ENCODE peak calls at places on chromosomes 11 and 22, in nine cellular contexts. M is SK-N-SH; K is A549; E is choroid plexus epithelial cell; A is Caco-2; S is CD8-positive, alpha-beta memory T cell; Z is foreskin fibroblast; B is body of pancreas; F is neuronal stem cell. V is an unnamed sample.

GRCh38 chr11:3944198-3944597 is 88.7 kb downstream of the STIM1 start:
- DNase-seq in M (no peak), K (no peak), E (no peak), A (no peak), S (no peak), Z (peak), B (no peak), F (no peak), V (no peak)

GRCh38 chr11:76579047-76579751 is 91.3 kb downstream of the LRRC32 start:
- DNase-seq in M (peak), K (no peak), E (peak), A (no peak), S (no peak), Z (no peak), B (peak), F (no peak), V (no peak)

GRCh38 chr11:57164317-57164716 is 17.4 kb upstream of the LRRC55 start:
- DNase-seq in M (no peak), K (no peak), E (no peak), A (no peak), S (no peak), Z (no peak), B (no peak), F (no peak), V (no peak)

GRCh38 chr11:36449566-36450390 is 60.3 kb downstream of the TRAF6 start:
- DNase-seq in M (no peak), K (no peak), E (no peak), A (no peak), S (no peak), Z (no peak), B (no peak), F (no peak), V (no peak)

GRCh38 chr11:104073950-104074349 is 37.5 kb downstream of the DDI1 start:
- DNase-seq in M (no peak), K (peak), E (no peak), A (no peak), S (no peak), Z (peak), B (no peak), F (no peak), V (no peak)

GRCh38 chr22:31122532-31123291 is at the start of gene INPP5J:
- DNase-seq in M (peak), K (peak), E (peak), A (peak), S (no peak), Z (peak), B (peak), F (no peak), V (peak)

GRCh38 chr11:117871160-117871559 is 5.3 kb downstream of the FXYD6 start:
- DNase-seq in M (no peak), K (no peak), E (no peak), A (no peak), S (no peak), Z (no peak), B (no peak), F (no peak), V (no peak)

GRCh38 chr22:20290045-20290392 is 21.9 kb upstream of the RTN4R start:
- DNase-seq in M (no peak), K (no peak), E (no peak), A (no peak), S (no peak), Z (no peak), B (no peak), F (no peak), V (no peak)

GRCh38 chr11:27076121-27076589 is 35.5 kb downstream of the BBOX1 start:
- DNase-seq in M (no peak), K (no peak), E (no peak), A (no peak), S (no peak), Z (no peak), B (peak), F (no peak), V (no peak)

GRCh38 chr11:74153224-74153623 is 17.6 kb downstream of the C2CD3 start:
- DNase-seq in M (no peak), K (no peak), E (no peak), A (no peak), S (no peak), Z (no peak), B (no peak), F (no peak), V (no peak)

GRCh38 chr11:68533945-68534344 is 73.4 kb downstream of the PPP6R3 start:
- DNase-seq in M (no peak), K (no peak), E (no peak), A (no peak), S (no peak), Z (no peak), B (no peak), F (no peak), V (no peak)

GRCh38 chr11:61019818-61020405 is 48.4 kb downstream of the CD6 start:
- DNase-seq in M (no peak), K (no peak), E (no peak), A (no peak), S (no peak), Z (no peak), B (no peak), F (no peak), V (no peak)

GRCh38 chr11:6631356-6631890 is 12.2 kb upstream of the TPP1 start:
- DNase-seq in M (no peak), K (no peak), E (no peak), A (no peak), S (no peak), Z (no peak), B (no peak), F (no peak), V (no peak)

GRCh38 chr11:34860034-34860433 is 56.1 kb downstream of the APIP start:
- DNase-seq in M (no peak), K (no peak), E (no peak), A (no peak), S (no peak), Z (peak), B (no peak), F (no peak), V (no peak)

GRCh38 chr22:47335460-47335859 is 573.0 kb downstream of the TBC1D22A start:
- DNase-seq in M (no peak), K (no peak), E (no peak), A (no peak), S (no peak), Z (no peak), B (no peak), F (no peak), V (no peak)

GRCh38 chr11:44658451-44658850 is 68.3 kb upstream of the TSPAN18 start:
- DNase-seq in M (peak), K (peak), E (peak), A (peak), S (no peak), Z (no peak), B (no peak), F (no peak), V (no peak)

GRCh38 chr11:66318576-66318970 is 1.7 kb upstream of the CD248 start:
- DNase-seq in M (no peak), K (no peak), E (no peak), A (no peak), S (no peak), Z (peak), B (no peak), F (no peak), V (no peak)

GRCh38 chr22:37812869-37813678 is 5.3 kb downstream of the GCAT start:
- DNase-seq in M (no peak), K (no peak), E (no peak), A (no peak), S (no peak), Z (no peak), B (no peak), F (no peak), V (no peak)

GRCh38 chr11:121634273-121634672 is 181.5 kb upstream of the SORL1-AS1 start:
- DNase-seq in M (no peak), K (no peak), E (no peak), A (no peak), S (no peak), Z (no peak), B (no peak), F (no peak), V (no peak)

GRCh38 chr11:122642971-122643370 is 12.6 kb upstream of the UBASH3B start:
- DNase-seq in M (no peak), K (peak), E (no peak), A (no peak), S (no peak), Z (peak), B (no peak), F (no peak), V (no peak)

GRCh38 chr11:61844909-61845565 is 16.9 kb downstream of the FADS2 start:
- DNase-seq in M (peak), K (no peak), E (no peak), A (no peak), S (no peak), Z (no peak), B (no peak), F (no peak), V (no peak)

GRCh38 chr11:124897681-124898680 is at the start of gene ROBO4:
- DNase-seq in M (peak), K (no peak), E (peak), A (no peak), S (no peak), Z (peak), B (no peak), F (no peak), V (no peak)

DNA sequence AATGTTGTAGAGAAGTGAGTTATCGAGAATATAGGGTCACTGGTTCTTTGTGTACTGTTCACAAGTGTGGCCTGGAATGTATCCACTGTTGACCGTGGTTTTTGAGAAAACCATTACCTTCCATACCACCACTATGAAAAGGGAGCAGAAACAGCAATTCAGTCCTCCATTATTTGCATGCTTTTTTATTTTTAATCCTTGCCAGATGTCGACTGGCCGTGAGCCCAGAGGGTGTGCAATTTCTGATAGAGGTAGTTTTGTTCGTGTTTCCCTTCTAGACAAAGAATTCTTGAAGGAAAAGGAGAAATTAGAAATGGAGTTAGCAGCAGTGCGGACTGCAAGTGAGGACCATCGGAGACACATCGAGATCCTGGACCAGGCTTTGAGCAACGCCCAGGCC is 81.7 kb downstream of the AMOTL1 start:
- DNase-seq in M (no peak), K (no peak), E (peak), A (no peak), S (no peak), Z (peak), B (peak), F (no peak), V (no peak)
- H3K4me3 ChIP-seq in M (no peak), K (no peak), E (no peak), A (no peak), S (no peak), Z (no peak), B (no peak), F (no peak), V (no peak)

GRCh38 chr11:108592591-108593213 is 866 bp downstream of the EXPH5 start:
- DNase-seq in M (peak), K (no peak), E (no peak), A (peak), S (peak), Z (peak), B (peak), F (peak), V (peak)

GRCh38 chr11:108593214-108593909 is at the start of gene EXPH5:
- DNase-seq in M (peak), K (peak), E (peak), A (peak), S (peak), Z (peak), B (peak), F (peak), V (peak)

GRCh38 chr11:108589136-108589535 is 4.4 kb downstream of the EXPH5 start:
- DNase-seq in M (peak), K (no peak), E (no peak), A (no peak), S (no peak), Z (peak), B (no peak), F (no peak), V (no peak)

GRCh38 chr11:108593910-108594434 is 404 bp upstream of the EXPH5 start:
- DNase-seq in M (peak), K (no peak), E (no peak), A (no peak), S (no peak), Z (no peak), B (no peak), F (no peak), V (no peak)

DNA sequence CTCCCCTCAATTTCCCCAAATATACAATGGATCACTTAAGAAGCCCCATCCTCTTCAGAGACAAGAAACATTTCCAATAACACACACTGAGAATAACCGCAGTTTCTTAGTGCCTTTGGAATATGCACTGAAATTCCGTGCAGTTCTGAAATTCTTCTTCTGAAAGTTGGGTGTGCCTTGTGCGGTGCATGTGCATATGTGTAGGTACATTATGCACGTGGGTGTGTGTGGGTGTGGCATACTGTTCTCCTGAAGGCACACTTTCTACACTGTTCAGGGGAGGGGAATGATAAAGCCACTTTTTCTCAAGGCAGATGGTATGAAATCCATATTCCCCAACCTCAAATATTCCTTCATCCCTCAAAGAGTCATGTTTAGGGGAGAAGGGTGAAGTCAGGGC is 1.7 kb downstream of the EXPH5 start:
- DNase-seq in M (no peak), K (no peak), E (no peak), A (no peak), S (no peak), Z (no peak), B (no peak), F (no peak), V (no peak)
- H3K4me3 ChIP-seq in M (no peak), K (no peak), E (no peak), A (peak), S (peak), Z (no peak), B (no peak), F (no peak), V (peak)

GRCh38 chr11:488062-488461 is 19.0 kb downstream of the RNH1 start:
- DNase-seq in M (no peak), K (no peak), E (no peak), A (no peak), S (no peak), Z (no peak), B (no peak), F (no peak), V (no peak)

GRCh38 chr11:488992-489391 is 18.1 kb downstream of the RNH1 start:
- DNase-seq in M (no peak), K (no peak), E (no peak), A (no peak), S (no peak), Z (no peak), B (no peak), F (no peak), V (peak)

GRCh38 chr11:488579-488978 is 18.5 kb downstream of the RNH1 start:
- DNase-seq in M (peak), K (no peak), E (no peak), A (no peak), S (no peak), Z (no peak), B (no peak), F (no peak), V (no peak)

GRCh38 chr11:486189-486588 is 20.9 kb downstream of the RNH1 start:
- DNase-seq in M (no peak), K (no peak), E (no peak), A (no peak), S (no peak), Z (no peak), B (no peak), F (no peak), V (no peak)

DNA sequence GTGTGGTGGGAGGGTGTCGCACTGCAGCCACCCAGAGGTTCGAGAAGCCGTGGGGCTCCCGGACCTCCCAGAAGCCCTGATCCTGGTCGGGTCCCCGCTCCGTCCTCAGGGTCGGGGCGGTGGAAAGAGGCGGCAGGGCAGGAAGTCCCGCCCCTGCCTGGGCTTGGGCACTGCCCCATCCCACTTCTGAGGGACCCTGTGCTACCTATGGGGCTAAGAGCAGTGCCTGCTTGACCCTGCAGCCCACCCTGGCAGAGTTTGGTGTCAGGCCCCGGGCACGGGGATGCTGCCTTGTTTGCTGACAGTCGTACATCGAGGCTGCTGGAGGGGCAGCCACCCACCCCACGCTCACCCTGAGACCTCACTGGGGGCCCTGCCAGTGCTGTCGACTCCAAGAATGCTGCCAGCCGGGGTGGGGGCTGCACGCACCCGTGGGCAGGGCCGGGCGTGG is 19.4 kb downstream of the RNH1 start:
- DNase-seq in M (no peak), K (no peak), E (no peak), A (no peak), S (no peak), Z (no peak), B (no peak), F (no peak), V (no peak)
- H3K4me3 ChIP-seq in M (no peak), K (no peak), E (no peak), A (no peak), S (no peak), Z (no peak), B (no peak), F (no peak), V (no peak)

DNA sequence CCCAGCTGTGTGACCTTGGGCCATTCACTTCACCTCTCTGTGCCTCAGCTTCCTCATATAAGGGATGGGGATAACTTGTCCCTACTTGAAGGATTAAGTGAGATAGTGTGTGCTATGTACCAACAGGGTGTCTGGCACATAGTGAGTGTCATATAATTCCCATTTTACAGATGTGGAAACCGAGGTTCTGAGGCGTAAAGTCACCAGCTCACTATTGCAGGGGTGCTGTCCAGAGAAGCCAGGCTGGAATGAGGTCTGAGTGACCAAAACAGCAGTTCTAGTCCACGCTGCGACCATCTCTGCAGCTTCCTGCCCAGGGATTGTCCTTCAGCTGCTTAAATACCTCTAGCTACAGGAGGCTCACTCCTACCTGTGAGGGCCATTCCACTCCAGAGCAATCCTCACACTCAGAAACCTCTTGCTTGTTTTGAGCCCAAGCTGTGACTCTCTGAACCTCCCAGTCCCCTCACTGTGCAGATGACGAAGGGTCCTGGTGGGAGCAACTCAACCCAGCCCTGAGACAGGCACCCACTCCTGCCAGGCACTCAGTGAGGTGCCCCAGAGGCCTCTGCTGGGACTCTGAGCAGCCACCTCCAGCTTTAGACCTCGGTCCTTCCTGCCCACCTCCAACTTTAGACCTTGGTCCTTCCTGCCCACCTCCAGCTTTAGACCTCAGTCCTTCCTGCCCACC is 5.8 kb downstream of the MB start:
- DNase-seq in M (no peak), K (no peak), E (no peak), A (no peak), S (no peak), Z (no peak), B (no peak), F (no peak), V (no peak)
- H3K4me3 ChIP-seq in M (no peak), K (no peak), E (no peak), A (no peak), S (no peak), Z (no peak), B (no peak), F (no peak), V (no peak)

GRCh38 chr11:113519989-113520613 is 44.9 kb upstream of the DRD2 start:
- DNase-seq in M (no peak), K (no peak), E (no peak), A (no peak), S (no peak), Z (no peak), B (no peak), F (no peak), V (no peak)
- H3K4me3 ChIP-seq in M (no peak), K (no peak), E (no peak), A (no peak), S (no peak), Z (no peak), B (no peak), F (no peak), V (no peak)

V was measured in upper lobe of right lung.